ENCODE peak calls at places on chromosome 4, in seven cellular contexts. One of them, this sample, is unnamed.

GRCh38 chr4:21327976-21328700 is 620.4 kb downstream of the KCNIP4 start:
- DNase-seq in suprapubic skin: no peak
- DNase-seq in A549: no peak
- DNase-seq in transverse colon: no peak
- DNase-seq in upper lobe of left lung: no peak
- DNase-seq in stomach: no peak
- DNase-seq in tibial nerve: no peak
- DNase-seq in this sample: no peak

GRCh38 chr4:25310825-25311210 is 1.8 kb upstream of the ZCCHC4 start:
- DNase-seq in A549: no peak
- DNase-seq in transverse colon: no peak
- DNase-seq in stomach: no peak
- DNase-seq in tibial nerve: no peak
- DNase-seq in upper lobe of left lung: no peak
- DNase-seq in suprapubic skin: no peak
- DNase-seq in this sample: no peak

GRCh38 chr4:111398906-111399330 is 746.3 kb upstream of the FAM241A start:
- DNase-seq in tibial nerve: no peak
- DNase-seq in A549: no peak
- DNase-seq in stomach: no peak
- DNase-seq in transverse colon: no peak
- DNase-seq in upper lobe of left lung: no peak
- DNase-seq in suprapubic skin: no peak
- DNase-seq in this sample: no peak

GRCh38 chr4:7295201-7295916 is 103.0 kb downstream of the SORCS2 start:
- DNase-seq in transverse colon: peak
- DNase-seq in tibial nerve: peak
- DNase-seq in stomach: no peak
- DNase-seq in upper lobe of left lung: peak
- DNase-seq in suprapubic skin: no peak
- DNase-seq in A549: no peak
- DNase-seq in this sample: peak

GRCh38 chr4:142614621-142615323 is 231.3 kb downstream of the INPP4B start:
- DNase-seq in tibial nerve: no peak
- DNase-seq in transverse colon: no peak
- DNase-seq in stomach: no peak
- DNase-seq in A549: no peak
- DNase-seq in upper lobe of left lung: no peak
- DNase-seq in suprapubic skin: no peak
- DNase-seq in this sample: no peak

GRCh38 chr4:103915224-103915869 is 195.6 kb upstream of the TACR3 start:
- DNase-seq in upper lobe of left lung: no peak
- DNase-seq in A549: no peak
- DNase-seq in stomach: no peak
- DNase-seq in transverse colon: no peak
- DNase-seq in tibial nerve: no peak
- DNase-seq in suprapubic skin: no peak
- DNase-seq in this sample: no peak

GRCh38 chr4:98332017-98332416 is 70.8 kb downstream of the RAP1GDS1 start:
- DNase-seq in suprapubic skin: no peak
- DNase-seq in stomach: no peak
- DNase-seq in tibial nerve: no peak
- DNase-seq in A549: no peak
- DNase-seq in upper lobe of left lung: no peak
- DNase-seq in transverse colon: no peak
- DNase-seq in this sample: no peak

GRCh38 chr4:82801910-82802521 is 3.4 kb upstream of the SCD5 start:
- DNase-seq in stomach: peak
- DNase-seq in upper lobe of left lung: no peak
- DNase-seq in suprapubic skin: no peak
- DNase-seq in A549: no peak
- DNase-seq in tibial nerve: no peak
- DNase-seq in transverse colon: no peak
- DNase-seq in this sample: no peak

GRCh38 chr4:87009095-87009648 is 74.4 kb downstream of the AFF1 start:
- DNase-seq in stomach: no peak
- DNase-seq in transverse colon: peak
- DNase-seq in A549: no peak
- DNase-seq in tibial nerve: no peak
- DNase-seq in suprapubic skin: no peak
- DNase-seq in upper lobe of left lung: no peak
- DNase-seq in this sample: no peak

GRCh38 chr4:126757219-126757618 is 875.5 kb upstream of the INTU start:
- DNase-seq in stomach: no peak
- DNase-seq in upper lobe of left lung: no peak
- DNase-seq in suprapubic skin: no peak
- DNase-seq in transverse colon: no peak
- DNase-seq in tibial nerve: no peak
- DNase-seq in A549: no peak
- DNase-seq in this sample: no peak

GRCh38 chr4:22029803-22030202 is 81.2 kb upstream of the KCNIP4 start:
- DNase-seq in tibial nerve: no peak
- DNase-seq in transverse colon: no peak
- DNase-seq in suprapubic skin: no peak
- DNase-seq in upper lobe of left lung: no peak
- DNase-seq in stomach: no peak
- DNase-seq in A549: no peak
- DNase-seq in this sample: no peak

GRCh38 chr4:56961107-56961500 is 16.3 kb downstream of the NOA1 start:
- DNase-seq in stomach: no peak
- DNase-seq in tibial nerve: no peak
- DNase-seq in A549: no peak
- DNase-seq in transverse colon: no peak
- DNase-seq in upper lobe of left lung: no peak
- DNase-seq in suprapubic skin: no peak
- DNase-seq in this sample: no peak

GRCh38 chr4:154313004-154313587 is 178.5 kb downstream of the DCHS2 start:
- DNase-seq in upper lobe of left lung: no peak
- DNase-seq in suprapubic skin: no peak
- DNase-seq in tibial nerve: no peak
- DNase-seq in A549: no peak
- DNase-seq in stomach: no peak
- DNase-seq in transverse colon: no peak
- DNase-seq in this sample: no peak

GRCh38 chr4:138449938-138450337 is 207.8 kb upstream of the SLC7A11 start:
- DNase-seq in tibial nerve: no peak
- DNase-seq in transverse colon: no peak
- DNase-seq in upper lobe of left lung: no peak
- DNase-seq in suprapubic skin: no peak
- DNase-seq in stomach: no peak
- DNase-seq in A549: no peak
- DNase-seq in this sample: no peak

GRCh38 chr4:181308476-181309170 is 934.6 kb upstream of the TENM3 start:
- DNase-seq in stomach: peak
- DNase-seq in tibial nerve: no peak
- DNase-seq in suprapubic skin: no peak
- DNase-seq in transverse colon: no peak
- DNase-seq in A549: no peak
- DNase-seq in upper lobe of left lung: no peak
- DNase-seq in this sample: no peak

GRCh38 chr4:105765690-105766407 is 57.3 kb downstream of the GSTCD start:
- DNase-seq in stomach: no peak
- DNase-seq in A549: peak
- DNase-seq in upper lobe of left lung: no peak
- DNase-seq in tibial nerve: no peak
- DNase-seq in transverse colon: no peak
- DNase-seq in suprapubic skin: no peak
- DNase-seq in this sample: no peak

GRCh38 chr4:87073570-87074470 is 139.0 kb downstream of the AFF1 start:
- DNase-seq in tibial nerve: no peak
- DNase-seq in suprapubic skin: no peak
- DNase-seq in stomach: no peak
- DNase-seq in transverse colon: peak
- DNase-seq in upper lobe of left lung: no peak
- DNase-seq in A549: no peak
- DNase-seq in this sample: peak

GRCh38 chr4:19095491-19096046 is 1074.0 kb upstream of the LCORL start:
- DNase-seq in stomach: no peak
- DNase-seq in tibial nerve: no peak
- DNase-seq in suprapubic skin: no peak
- DNase-seq in upper lobe of left lung: no peak
- DNase-seq in A549: no peak
- DNase-seq in transverse colon: no peak
- DNase-seq in this sample: no peak

GRCh38 chr4:148057425-148058020 is 325.6 kb downstream of the ARHGAP10 start:
- DNase-seq in suprapubic skin: no peak
- DNase-seq in upper lobe of left lung: no peak
- DNase-seq in tibial nerve: no peak
- DNase-seq in stomach: no peak
- DNase-seq in transverse colon: no peak
- DNase-seq in A549: no peak
- DNase-seq in this sample: no peak

GRCh38 chr4:149884046-149884445 is 68.4 kb upstream of the IQCM start:
- DNase-seq in transverse colon: peak
- DNase-seq in tibial nerve: no peak
- DNase-seq in upper lobe of left lung: no peak
- DNase-seq in suprapubic skin: no peak
- DNase-seq in stomach: no peak
- DNase-seq in A549: no peak
- DNase-seq in this sample: no peak

GRCh38 chr4:83011779-83012630 is 1.4 kb upstream of the LIN54 start:
- DNase-seq in tibial nerve: no peak
- DNase-seq in A549: no peak
- DNase-seq in suprapubic skin: no peak
- DNase-seq in stomach: peak
- DNase-seq in transverse colon: peak
- DNase-seq in upper lobe of left lung: no peak
- DNase-seq in this sample: peak

GRCh38 chr4:149296503-149296902 is 519.1 kb downstream of the IQCM start:
- DNase-seq in A549: no peak
- DNase-seq in upper lobe of left lung: no peak
- DNase-seq in stomach: no peak
- DNase-seq in tibial nerve: no peak
- DNase-seq in suprapubic skin: no peak
- DNase-seq in transverse colon: no peak
- DNase-seq in this sample: no peak

GRCh38 chr4:40452490-40452813 is 117.3 kb downstream of the CHRNA9 start:
- DNase-seq in A549: no peak
- DNase-seq in suprapubic skin: no peak
- DNase-seq in tibial nerve: no peak
- DNase-seq in upper lobe of left lung: no peak
- DNase-seq in stomach: no peak
- DNase-seq in transverse colon: no peak
- DNase-seq in this sample: no peak

GRCh38 chr4:40721730-40722171 is 28.0 kb upstream of the NSUN7 start:
- DNase-seq in stomach: no peak
- DNase-seq in upper lobe of left lung: no peak
- DNase-seq in A549: no peak
- DNase-seq in suprapubic skin: no peak
- DNase-seq in transverse colon: no peak
- DNase-seq in tibial nerve: no peak
- DNase-seq in this sample: no peak

DNA sequence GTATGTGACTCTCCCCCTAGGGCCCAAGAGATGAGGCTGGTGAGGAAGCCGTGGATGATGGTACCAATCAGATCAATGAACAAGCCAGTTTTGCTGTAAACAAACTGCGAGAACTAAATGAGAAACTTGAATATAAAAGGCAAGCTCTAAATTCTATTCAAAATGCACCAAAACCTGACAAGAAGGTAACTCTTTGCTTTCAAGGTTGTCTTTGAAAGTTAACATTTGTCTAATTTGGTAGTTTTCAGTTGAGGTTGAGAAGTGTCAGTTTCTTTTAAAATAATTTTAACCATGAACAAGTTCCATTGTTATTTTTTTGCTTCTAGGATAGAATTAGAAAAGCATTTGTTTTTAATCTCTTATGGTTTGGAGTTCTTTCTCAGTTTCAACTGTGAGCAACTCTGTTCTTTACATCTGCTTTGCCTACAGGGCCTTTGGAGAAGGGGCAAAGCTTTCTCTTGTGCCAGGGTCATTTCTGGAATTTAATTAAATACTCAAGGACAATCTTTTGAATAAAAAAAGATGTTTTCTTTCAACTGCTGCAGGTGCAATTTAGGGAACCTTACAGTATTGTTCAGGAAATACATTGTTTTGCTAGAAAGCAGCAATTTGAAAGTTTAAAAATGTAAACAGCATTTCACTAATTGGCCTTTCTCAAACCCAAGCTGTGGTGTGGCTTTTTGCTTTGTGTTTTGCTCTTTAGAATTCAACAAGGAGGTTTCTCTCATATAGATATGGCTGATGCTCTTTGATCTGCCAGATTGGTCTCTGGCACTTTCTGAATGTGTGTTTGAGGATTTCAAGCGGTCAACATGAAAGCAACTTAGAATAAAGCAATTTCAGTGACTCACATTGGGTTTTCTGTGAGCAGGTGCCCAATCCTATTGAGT is 62.9 kb downstream of the LRP2BP start:
- DNase-seq in transverse colon: no peak
- DNase-seq in stomach: no peak
- DNase-seq in A549: no peak
- DNase-seq in upper lobe of left lung: no peak
- DNase-seq in tibial nerve: no peak
- DNase-seq in suprapubic skin: no peak
- DNase-seq in this sample: no peak
- TF ChIP-seq EP300 in transverse colon: no peak
- TF ChIP-seq EP300 in stomach: no peak
- TF ChIP-seq EP300 in A549: no peak
- TF ChIP-seq EP300 in upper lobe of left lung: no peak
- TF ChIP-seq EP300 in tibial nerve: no peak
- TF ChIP-seq EP300 in suprapubic skin: no peak
- TF ChIP-seq EP300 in this sample: no peak

GRCh38 chr4:139660518-139661149 is 5.0 kb upstream of the MGST2 start:
- DNase-seq in transverse colon: no peak
- DNase-seq in upper lobe of left lung: no peak
- DNase-seq in tibial nerve: no peak
- DNase-seq in A549: no peak
- DNase-seq in stomach: no peak
- DNase-seq in suprapubic skin: no peak
- DNase-seq in this sample: no peak
- TF ChIP-seq EP300 in transverse colon: no peak
- TF ChIP-seq EP300 in upper lobe of left lung: no peak
- TF ChIP-seq EP300 in tibial nerve: peak
- TF ChIP-seq EP300 in A549: no peak
- TF ChIP-seq EP300 in stomach: no peak
- TF ChIP-seq EP300 in suprapubic skin: no peak
- TF ChIP-seq EP300 in this sample: no peak

DNA sequence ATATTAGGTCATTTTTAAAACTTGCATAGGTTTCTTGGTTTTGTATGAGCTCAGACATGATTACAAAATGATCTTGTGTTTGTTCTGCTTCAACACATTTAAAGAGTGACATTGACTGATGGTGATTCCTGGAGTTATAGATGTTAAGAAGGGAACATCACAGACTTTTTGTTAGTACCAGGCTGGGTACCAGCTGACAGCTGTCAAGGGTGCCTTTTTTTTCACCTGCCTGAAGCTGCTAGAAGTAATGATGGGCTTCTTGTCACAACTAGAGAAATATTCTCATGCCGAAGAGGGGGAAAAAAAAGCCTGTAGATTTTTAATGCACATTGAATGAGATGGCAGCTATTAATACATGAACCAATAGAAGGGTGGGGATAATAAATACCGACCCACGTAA is 226.6 kb upstream of the TRAM1L1 start:
- DNase-seq in suprapubic skin: no peak
- DNase-seq in stomach: no peak
- DNase-seq in transverse colon: no peak
- DNase-seq in A549: no peak
- DNase-seq in tibial nerve: no peak
- DNase-seq in upper lobe of left lung: no peak
- DNase-seq in this sample: no peak
- TF ChIP-seq EP300 in suprapubic skin: no peak
- TF ChIP-seq EP300 in stomach: no peak
- TF ChIP-seq EP300 in transverse colon: no peak
- TF ChIP-seq EP300 in A549: no peak
- TF ChIP-seq EP300 in tibial nerve: no peak
- TF ChIP-seq EP300 in upper lobe of left lung: no peak
- TF ChIP-seq EP300 in this sample: no peak

GRCh38 chr4:2041234-2042130 is 17.6 kb upstream of the NAT8L start:
- DNase-seq in tibial nerve: peak
- DNase-seq in A549: peak
- DNase-seq in suprapubic skin: peak
- DNase-seq in upper lobe of left lung: peak
- DNase-seq in transverse colon: peak
- DNase-seq in stomach: peak
- DNase-seq in this sample: peak
- TF ChIP-seq EP300 in tibial nerve: no peak
- TF ChIP-seq EP300 in A549: no peak
- TF ChIP-seq EP300 in suprapubic skin: no peak
- TF ChIP-seq EP300 in upper lobe of left lung: no peak
- TF ChIP-seq EP300 in transverse colon: no peak
- TF ChIP-seq EP300 in stomach: no peak
- TF ChIP-seq EP300 in this sample: no peak

This sample was measured in sigmoid colon.